ENCODE peak calls at places on chromosomes 1 and 21, in ten cellular contexts. X, J, G, C, P, U, A, D, Z and T are unnamed samples.

GRCh38 chr1:184824716-184825323 is 70.2 kb upstream of the EDEM3 start:
- DNase-seq in X (no peak), J (no peak), G (no peak), C (no peak), P (no peak), U (no peak), A (no peak), D (no peak), Z (no peak), T (no peak)

GRCh38 chr1:113291777-113292659 is 98.3 kb upstream of the MAGI3 start:
- DNase-seq in X (no peak), J (no peak), G (no peak), C (no peak), P (no peak), U (no peak), A (no peak), D (no peak), Z (no peak), T (no peak)

GRCh38 chr21:39057121-39057520 is 126.1 kb downstream of the PSMG1 start:
- DNase-seq in X (no peak), J (no peak), G (no peak), C (no peak), P (no peak), U (no peak), A (no peak), D (no peak), Z (no peak), T (no peak)

GRCh38 chr21:45224189-45224938 is 63.3 kb downstream of the POFUT2 start:
- DNase-seq in X (peak), J (no peak), G (no peak), C (no peak), P (no peak), U (no peak), A (no peak), D (no peak), Z (no peak), T (no peak)

GRCh38 chr1:119885903-119886783 is 10.2 kb downstream of the ADAM30 start:
- DNase-seq in X (peak), J (peak), G (peak), C (peak), P (peak), U (peak), A (peak), D (peak), Z (peak), T (peak)

GRCh38 chr21:32475162-32475812 is 62.8 kb downstream of the EVA1C start:
- DNase-seq in X (no peak), J (no peak), G (peak), C (no peak), P (peak), U (no peak), A (no peak), D (no peak), Z (no peak), T (no peak)

GRCh38 chr1:86416343-86416742 is 7.6 kb upstream of the CLCA2 start:
- DNase-seq in X (no peak), J (no peak), G (no peak), C (no peak), P (no peak), U (no peak), A (no peak), D (no peak), Z (no peak), T (no peak)

GRCh38 chr1:180964609-180965008 is 51.9 kb downstream of the KIAA1614 start:
- DNase-seq in X (no peak), J (no peak), G (no peak), C (no peak), P (no peak), U (no peak), A (no peak), D (no peak), Z (no peak), T (no peak)

GRCh38 chr1:46549697-46550681 is 1.5 kb downstream of the KNCN start:
- DNase-seq in X (no peak), J (no peak), G (peak), C (no peak), P (peak), U (no peak), A (peak), D (no peak), Z (peak), T (peak)

GRCh38 chr1:43936470-43937151 is 3.0 kb downstream of the ARTN start:
- DNase-seq in X (no peak), J (no peak), G (no peak), C (no peak), P (peak), U (no peak), A (peak), D (peak), Z (peak), T (peak)

GRCh38 chr1:149936076-149936991 is at the start of gene MTMR11:
- DNase-seq in X (peak), J (peak), G (peak), C (no peak), P (peak), U (peak), A (peak), D (peak), Z (no peak), T (no peak)

GRCh38 chr1:213656482-213656881 is 331.3 kb upstream of the PROX1 start:
- DNase-seq in X (no peak), J (no peak), G (no peak), C (no peak), P (no peak), U (no peak), A (peak), D (no peak), Z (no peak), T (no peak)

GRCh38 chr1:170306948-170307347 is 161.2 kb downstream of the NTMT2 start:
- DNase-seq in X (no peak), J (no peak), G (no peak), C (no peak), P (no peak), U (no peak), A (no peak), D (no peak), Z (no peak), T (no peak)

GRCh38 chr1:13860023-13860422 is 160.0 kb downstream of the PRDM2 start:
- DNase-seq in X (no peak), J (no peak), G (no peak), C (no peak), P (no peak), U (no peak), A (peak), D (no peak), Z (no peak), T (no peak)

GRCh38 chr1:242088875-242089274 is 90.0 kb upstream of the MAP1LC3C start:
- DNase-seq in X (no peak), J (no peak), G (no peak), C (no peak), P (no peak), U (no peak), A (no peak), D (no peak), Z (no peak), T (no peak)

GRCh38 chr1:170669586-170670332 is 5.8 kb downstream of the PRRX1 start:
- DNase-seq in X (no peak), J (no peak), G (no peak), C (no peak), P (no peak), U (no peak), A (no peak), D (no peak), Z (no peak), T (no peak)

GRCh38 chr1:38962560-38962959 is 20.9 kb upstream of the RHBDL2 start:
- DNase-seq in X (no peak), J (no peak), G (no peak), C (no peak), P (peak), U (no peak), A (no peak), D (no peak), Z (no peak), T (no peak)

GRCh38 chr21:33268736-33269441 is 2.7 kb downstream of the IL10RB start:
- DNase-seq in X (no peak), J (no peak), G (peak), C (peak), P (no peak), U (no peak), A (no peak), D (peak), Z (peak), T (no peak)

GRCh38 chr1:206004821-206005220 is 1.6 kb upstream of the RAB7B start:
- DNase-seq in X (no peak), J (no peak), G (no peak), C (no peak), P (no peak), U (no peak), A (no peak), D (no peak), Z (no peak), T (no peak)

DNA sequence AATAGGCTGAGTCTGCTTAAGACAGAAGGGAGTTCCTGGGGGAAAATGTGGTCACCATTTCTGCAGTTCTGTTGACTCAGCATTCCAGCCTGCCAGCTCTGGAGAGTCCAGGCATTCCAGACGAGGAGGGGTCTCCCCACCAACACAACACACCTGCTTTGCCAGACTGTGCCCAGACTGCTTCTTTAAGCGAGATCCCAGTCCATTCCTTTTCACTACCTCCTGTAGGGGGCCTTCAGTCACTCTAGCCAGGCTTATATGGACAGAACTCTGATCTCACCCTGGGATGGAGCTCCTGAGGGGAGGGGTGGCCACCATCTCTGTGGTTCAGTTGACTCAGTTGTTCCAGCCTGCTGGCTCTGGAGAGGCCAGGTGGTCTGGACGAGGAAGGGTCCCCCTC is 48.5 kb downstream of the UBE2U start:
- DNase-seq in X (no peak), J (no peak), G (peak), C (no peak), P (no peak), U (no peak), A (peak), D (no peak), Z (no peak), T (no peak)
- TF ChIP-seq CTCF in X (no peak), J (no peak), G (no peak), C (no peak), P (peak), U (no peak), A (peak), D (no peak), Z (peak), T (no peak)

DNA sequence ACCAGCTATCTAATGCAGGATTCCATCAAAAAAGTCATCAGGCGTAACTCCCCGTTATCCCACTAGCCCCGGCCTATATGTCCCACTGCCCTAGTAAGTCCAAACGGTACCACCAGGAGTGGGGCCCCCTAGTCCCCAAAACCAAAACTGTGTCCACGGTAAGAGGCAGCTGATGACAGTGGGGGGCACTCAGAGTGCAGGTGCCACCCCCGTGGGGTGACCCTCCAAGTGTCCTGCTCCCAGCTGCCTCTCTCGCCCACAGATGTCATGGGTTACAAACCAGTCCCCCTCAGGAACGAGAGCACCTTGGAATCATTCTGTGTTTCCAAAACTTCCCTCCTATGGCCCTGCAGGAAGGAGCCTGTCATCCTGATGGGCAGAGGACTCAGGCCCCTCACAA is 10.9 kb upstream of the AURKAIP1 start:
- DNase-seq in X (no peak), J (no peak), G (no peak), C (no peak), P (no peak), U (no peak), A (no peak), D (no peak), Z (no peak), T (no peak)
- TF ChIP-seq CTCF in X (no peak), J (no peak), G (no peak), C (no peak), P (no peak), U (no peak), A (no peak), D (no peak), Z (no peak), T (no peak)

GRCh38 chr21:42010507-42011493 is 640 bp upstream of the ZBTB21 start:
- DNase-seq in X (peak), J (no peak), G (no peak), C (no peak), P (peak), U (no peak), A (peak), D (peak), Z (peak), T (peak)
- TF ChIP-seq CTCF in X (peak), J (no peak), G (no peak), C (no peak), P (no peak), U (peak), A (peak), D (peak), Z (no peak), T (no peak)

GRCh38 chr1:227042292-227042691 is 102.2 kb downstream of the COQ8A start:
- DNase-seq in X (no peak), J (no peak), G (no peak), C (no peak), P (no peak), U (no peak), A (no peak), D (no peak), Z (no peak), T (no peak)
- TF ChIP-seq CTCF in X (no peak), J (no peak), G (no peak), C (no peak), P (no peak), U (no peak), A (no peak), D (no peak), Z (no peak), T (no peak)

GRCh38 chr1:6462412-6463119 is 3.4 kb downstream of the TNFRSF25 start:
- DNase-seq in X (no peak), J (no peak), G (no peak), C (no peak), P (no peak), U (no peak), A (no peak), D (no peak), Z (no peak), T (no peak)
- TF ChIP-seq CTCF in X (no peak), J (no peak), G (no peak), C (no peak), P (no peak), U (no peak), A (no peak), D (no peak), Z (no peak), T (no peak)